ENCODE peak calls at places on chromosomes 12 and 14, in seven cellular contexts. One of them, this sample, is unnamed.

GRCh38 chr12:6375269-6376078 is at the start of gene SCNN1A:
- DNase-seq in uterus: peak
- DNase-seq in AG10803: no peak
- DNase-seq in astrocyte: no peak
- DNase-seq in H1: peak
- DNase-seq in A549: no peak
- DNase-seq in HFF-Myc: no peak
- DNase-seq in this sample: no peak

GRCh38 chr12:120710805-120711296 is 593 bp downstream of the UNC119B start:
- DNase-seq in A549: no peak
- DNase-seq in H1: peak
- DNase-seq in astrocyte: no peak
- DNase-seq in AG10803: no peak
- DNase-seq in HFF-Myc: no peak
- DNase-seq in uterus: peak
- DNase-seq in this sample: no peak

GRCh38 chr14:61438860-61439765 is 117.7 kb downstream of the PRKCH start:
- DNase-seq in H1: no peak
- DNase-seq in astrocyte: peak
- DNase-seq in HFF-Myc: no peak
- DNase-seq in A549: peak
- DNase-seq in AG10803: peak
- DNase-seq in uterus: peak
- DNase-seq in this sample: peak

GRCh38 chr14:54338696-54339317 is 58.0 kb upstream of the CDKN3 start:
- DNase-seq in AG10803: peak
- DNase-seq in A549: peak
- DNase-seq in HFF-Myc: peak
- DNase-seq in H1: no peak
- DNase-seq in astrocyte: peak
- DNase-seq in uterus: no peak
- DNase-seq in this sample: no peak

GRCh38 chr12:10610188-10610587 is 3.2 kb downstream of the MAGOHB start:
- DNase-seq in astrocyte: no peak
- DNase-seq in HFF-Myc: no peak
- DNase-seq in A549: no peak
- DNase-seq in AG10803: no peak
- DNase-seq in uterus: no peak
- DNase-seq in H1: no peak
- DNase-seq in this sample: no peak

GRCh38 chr14:102363182-102363952 is 626 bp downstream of the TECPR2 start:
- DNase-seq in astrocyte: peak
- DNase-seq in HFF-Myc: no peak
- DNase-seq in H1: no peak
- DNase-seq in AG10803: peak
- DNase-seq in A549: peak
- DNase-seq in uterus: no peak
- DNase-seq in this sample: no peak

GRCh38 chr12:108649668-108650067 is 16.0 kb upstream of the SELPLG start:
- DNase-seq in A549: peak
- DNase-seq in astrocyte: peak
- DNase-seq in AG10803: peak
- DNase-seq in H1: no peak
- DNase-seq in uterus: no peak
- DNase-seq in HFF-Myc: no peak
- DNase-seq in this sample: no peak

GRCh38 chr12:108861878-108862587 is 4.7 kb upstream of the SSH1 start:
- DNase-seq in HFF-Myc: no peak
- DNase-seq in H1: no peak
- DNase-seq in A549: no peak
- DNase-seq in astrocyte: no peak
- DNase-seq in uterus: no peak
- DNase-seq in AG10803: no peak
- DNase-seq in this sample: no peak

GRCh38 chr12:55720894-55721444 is 776 bp downstream of the RDH5 start:
- DNase-seq in A549: peak
- DNase-seq in uterus: peak
- DNase-seq in H1: no peak
- DNase-seq in AG10803: peak
- DNase-seq in astrocyte: peak
- DNase-seq in HFF-Myc: peak
- DNase-seq in this sample: no peak

GRCh38 chr14:60349663-60350365 is 100.8 kb downstream of the PPM1A start:
- DNase-seq in HFF-Myc: no peak
- DNase-seq in A549: peak
- DNase-seq in AG10803: peak
- DNase-seq in uterus: no peak
- DNase-seq in H1: peak
- DNase-seq in astrocyte: peak
- DNase-seq in this sample: no peak

GRCh38 chr12:124277394-124278222 is 17.3 kb upstream of the RFLNA start:
- DNase-seq in A549: peak
- DNase-seq in HFF-Myc: no peak
- DNase-seq in astrocyte: no peak
- DNase-seq in uterus: no peak
- DNase-seq in H1: no peak
- DNase-seq in AG10803: no peak
- DNase-seq in this sample: no peak

GRCh38 chr12:106149096-106149784 is 10.5 kb upstream of the NUAK1 start:
- DNase-seq in HFF-Myc: no peak
- DNase-seq in uterus: no peak
- DNase-seq in AG10803: peak
- DNase-seq in astrocyte: no peak
- DNase-seq in H1: no peak
- DNase-seq in A549: peak
- DNase-seq in this sample: no peak

GRCh38 chr12:46490635-46491034 is 118.1 kb upstream of the SLC38A2 start:
- DNase-seq in AG10803: peak
- DNase-seq in HFF-Myc: no peak
- DNase-seq in astrocyte: no peak
- DNase-seq in uterus: no peak
- DNase-seq in A549: no peak
- DNase-seq in H1: no peak
- DNase-seq in this sample: no peak

GRCh38 chr12:54159140-54159539 is 29.6 kb downstream of the SMUG1 start:
- DNase-seq in A549: no peak
- DNase-seq in HFF-Myc: no peak
- DNase-seq in AG10803: no peak
- DNase-seq in uterus: no peak
- DNase-seq in astrocyte: no peak
- DNase-seq in H1: peak
- DNase-seq in this sample: peak

GRCh38 chr12:28463396-28463795 is 273.1 kb downstream of the CCDC91 start:
- DNase-seq in A549: no peak
- DNase-seq in HFF-Myc: no peak
- DNase-seq in uterus: no peak
- DNase-seq in AG10803: no peak
- DNase-seq in H1: no peak
- DNase-seq in astrocyte: no peak
- DNase-seq in this sample: no peak

GRCh38 chr14:86961106-86961716 is 1031.8 kb downstream of the GALC start:
- DNase-seq in AG10803: peak
- DNase-seq in HFF-Myc: no peak
- DNase-seq in uterus: no peak
- DNase-seq in astrocyte: no peak
- DNase-seq in H1: no peak
- DNase-seq in A549: peak
- DNase-seq in this sample: no peak

GRCh38 chr14:47269788-47270492 is 405.5 kb downstream of the MDGA2 start:
- DNase-seq in HFF-Myc: no peak
- DNase-seq in H1: no peak
- DNase-seq in uterus: no peak
- DNase-seq in AG10803: no peak
- DNase-seq in A549: no peak
- DNase-seq in astrocyte: no peak
- DNase-seq in this sample: no peak

GRCh38 chr14:28831126-28831525 is 64.5 kb downstream of the FOXG1 start:
- DNase-seq in astrocyte: no peak
- DNase-seq in HFF-Myc: no peak
- DNase-seq in A549: no peak
- DNase-seq in H1: no peak
- DNase-seq in AG10803: no peak
- DNase-seq in uterus: no peak
- DNase-seq in this sample: peak

GRCh38 chr14:72609205-72609916 is 284.5 kb downstream of the DPF3 start:
- DNase-seq in A549: no peak
- DNase-seq in HFF-Myc: no peak
- DNase-seq in H1: peak
- DNase-seq in uterus: no peak
- DNase-seq in astrocyte: no peak
- DNase-seq in AG10803: no peak
- DNase-seq in this sample: no peak

GRCh38 chr12:87813476-87814234 is 215.5 kb downstream of the C12orf50 start:
- DNase-seq in HFF-Myc: no peak
- DNase-seq in A549: peak
- DNase-seq in astrocyte: peak
- DNase-seq in H1: no peak
- DNase-seq in AG10803: peak
- DNase-seq in uterus: no peak
- DNase-seq in this sample: no peak

GRCh38 chr14:21894003-21894897 is 220.6 kb upstream of the OR4E1 start:
- DNase-seq in HFF-Myc: no peak
- DNase-seq in H1: peak
- DNase-seq in A549: peak
- DNase-seq in uterus: no peak
- DNase-seq in astrocyte: no peak
- DNase-seq in AG10803: no peak
- DNase-seq in this sample: no peak

DNA sequence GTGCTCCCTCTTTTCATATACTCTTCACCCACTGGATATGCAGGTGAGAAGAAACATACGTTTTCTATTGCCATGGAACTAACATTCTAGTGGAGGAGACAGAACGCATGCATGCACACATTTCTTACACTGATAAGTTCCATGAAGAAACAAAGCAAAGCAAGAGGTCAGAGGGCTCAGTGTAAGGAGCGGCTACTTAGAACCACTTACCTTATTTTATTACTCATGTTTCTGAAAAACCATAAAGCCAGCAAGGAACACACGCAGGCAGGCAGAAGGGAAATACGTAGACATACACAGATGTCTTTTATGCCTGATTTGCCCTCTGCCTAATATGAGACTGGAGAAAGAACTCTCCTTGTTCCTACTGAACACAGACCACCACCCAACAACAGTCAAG is 362.9 kb downstream of the TMEM132D start:
- DNase-seq in A549: no peak
- DNase-seq in astrocyte: no peak
- DNase-seq in H1: no peak
- DNase-seq in AG10803: no peak
- DNase-seq in uterus: no peak
- DNase-seq in HFF-Myc: no peak
- DNase-seq in this sample: no peak
- TF ChIP-seq CTCF in A549: no peak
- TF ChIP-seq CTCF in astrocyte: no peak
- TF ChIP-seq CTCF in H1: no peak
- TF ChIP-seq CTCF in AG10803: no peak
- TF ChIP-seq CTCF in uterus: no peak
- TF ChIP-seq CTCF in HFF-Myc: no peak
- TF ChIP-seq CTCF in this sample: no peak

GRCh38 chr12:48176417-48176751 is 7.1 kb upstream of the CCDC184 start:
- DNase-seq in H1: no peak
- DNase-seq in uterus: no peak
- DNase-seq in astrocyte: no peak
- DNase-seq in HFF-Myc: no peak
- DNase-seq in AG10803: no peak
- DNase-seq in A549: no peak
- DNase-seq in this sample: no peak
- H3K4me3 ChIP-seq in H1: no peak
- H3K4me3 ChIP-seq in uterus: no peak
- H3K4me3 ChIP-seq in astrocyte: no peak
- H3K4me3 ChIP-seq in HFF-Myc: no peak
- H3K4me3 ChIP-seq in AG10803: no peak
- H3K4me3 ChIP-seq in A549: no peak
- H3K4me3 ChIP-seq in this sample: no peak

DNA sequence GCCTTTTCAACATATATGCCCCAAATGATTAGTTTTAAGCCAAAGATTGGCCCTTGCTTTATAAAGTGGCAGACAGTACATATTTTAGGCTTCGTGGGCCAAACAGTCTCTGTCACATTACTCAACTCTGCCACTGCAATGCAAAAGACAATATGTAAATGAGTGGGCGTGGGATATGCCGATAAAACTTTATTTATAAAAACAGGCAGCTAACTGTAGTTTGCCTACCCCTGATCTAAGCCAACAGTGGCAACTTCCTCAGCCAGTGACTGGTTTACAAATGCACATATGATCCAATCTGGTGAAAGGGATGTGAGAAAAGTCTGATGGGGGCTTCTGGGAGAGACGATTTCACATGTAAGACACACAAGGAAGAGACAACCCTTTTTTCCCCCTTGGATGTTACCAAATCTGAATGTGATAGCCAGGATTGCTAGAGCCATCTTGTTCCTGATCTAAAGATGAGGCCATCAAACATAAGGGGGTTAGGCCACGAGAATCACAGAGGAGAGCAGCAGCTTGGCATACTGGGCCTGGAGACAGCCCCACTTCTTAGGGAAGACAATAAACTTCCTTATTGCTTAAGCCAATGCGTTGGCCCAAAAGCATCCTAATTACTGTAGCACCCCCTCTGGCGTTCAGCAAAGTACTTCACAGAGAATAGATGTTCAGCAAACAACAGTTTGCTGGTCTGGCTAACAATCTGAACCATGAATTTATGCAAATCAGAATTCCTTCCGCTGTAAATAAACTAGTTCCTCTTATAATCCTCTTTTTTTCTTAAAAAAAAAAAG is 75.2 kb upstream of the TMCC3 start:
- DNase-seq in A549: peak
- DNase-seq in astrocyte: peak
- DNase-seq in HFF-Myc: peak
- DNase-seq in H1: no peak
- DNase-seq in uterus: peak
- DNase-seq in AG10803: peak
- DNase-seq in this sample: peak
- TF ChIP-seq CTCF in A549: no peak
- TF ChIP-seq CTCF in astrocyte: peak
- TF ChIP-seq CTCF in HFF-Myc: peak
- TF ChIP-seq CTCF in H1: no peak
- TF ChIP-seq CTCF in uterus: peak
- TF ChIP-seq CTCF in AG10803: peak
- TF ChIP-seq CTCF in this sample: peak

GRCh38 chr14:49620182-49621113 is at the start of the genes MGAT2 and RPL36AL:
- DNase-seq in uterus: peak
- DNase-seq in AG10803: peak
- DNase-seq in A549: peak
- DNase-seq in H1: peak
- DNase-seq in HFF-Myc: peak
- DNase-seq in astrocyte: peak
- DNase-seq in this sample: peak

GRCh38 chr14:49623941-49624806 is 3.6 kb downstream of the MGAT2 start:
- DNase-seq in astrocyte: no peak
- DNase-seq in A549: no peak
- DNase-seq in uterus: no peak
- DNase-seq in HFF-Myc: no peak
- DNase-seq in H1: no peak
- DNase-seq in AG10803: peak
- DNase-seq in this sample: no peak

GRCh38 chr14:49622022-49622607 is 1.5 kb downstream of the MGAT2 start:
- DNase-seq in astrocyte: no peak
- DNase-seq in HFF-Myc: no peak
- DNase-seq in A549: no peak
- DNase-seq in uterus: no peak
- DNase-seq in H1: no peak
- DNase-seq in AG10803: no peak
- DNase-seq in this sample: no peak

GRCh38 chr14:49621114-49621881 is 699 bp downstream of the MGAT2 start:
- DNase-seq in AG10803: peak
- DNase-seq in H1: no peak
- DNase-seq in A549: peak
- DNase-seq in astrocyte: peak
- DNase-seq in HFF-Myc: no peak
- DNase-seq in uterus: peak
- DNase-seq in this sample: no peak

GRCh38 chr14:49623387-49623786 is 2.8 kb downstream of the MGAT2 start:
- DNase-seq in uterus: no peak
- DNase-seq in H1: no peak
- DNase-seq in A549: no peak
- DNase-seq in HFF-Myc: no peak
- DNase-seq in astrocyte: no peak
- DNase-seq in AG10803: no peak
- DNase-seq in this sample: no peak
- H3K4me3 ChIP-seq in uterus: no peak
- H3K4me3 ChIP-seq in H1: no peak
- H3K4me3 ChIP-seq in A549: no peak
- H3K4me3 ChIP-seq in HFF-Myc: peak
- H3K4me3 ChIP-seq in astrocyte: peak
- H3K4me3 ChIP-seq in AG10803: peak
- H3K4me3 ChIP-seq in this sample: peak

This sample was measured in GM12864.